ENCODE peak calls at places on chromosomes 1 and 21, in nine cellular contexts. W is left kidney; S is skeletal muscle cell; E is nephron progenitor cell; U is HEK293T; P is T-helper 2 cell; G is stimulated activated CD4-positive, alpha-beta T cell treated with anti-CD3 and anti-CD28 coated beads, TNF-alpha, amount 100 ng/mL, for 1 hour; C is A549; O is Right ventricle myocardium superior. A is an unnamed sample.

GRCh38 chr21:38645282-38645681 is 147.0 kb upstream of the ERG start:
- DNase-seq in W (no peak), S (peak), E (no peak), U (no peak), P (no peak), G (no peak), C (no peak), O (no peak), A (no peak)

GRCh38 chr1:110069302-110070281 is 880 bp downstream of the ALX3 start:
- DNase-seq in W (peak), S (no peak), E (peak), U (no peak), P (no peak), G (no peak), C (no peak), O (no peak), A (no peak)

GRCh38 chr1:1202831-1203560 is 3.4 kb downstream of the TNFRSF18 start:
- DNase-seq in W (peak), S (no peak), E (peak), U (no peak), P (no peak), G (no peak), C (no peak), O (peak), A (no peak)

GRCh38 chr1:24302209-24302611 is 16.9 kb upstream of the GRHL3 start:
- DNase-seq in W (no peak), S (no peak), E (no peak), U (no peak), P (no peak), G (no peak), C (no peak), O (no peak), A (no peak)

GRCh38 chr1:85617582-85618237 is 37.1 kb downstream of the CCN1 start:
- DNase-seq in W (no peak), S (peak), E (no peak), U (no peak), P (no peak), G (no peak), C (no peak), O (no peak), A (no peak)

GRCh38 chr1:223410036-223410435 is 16.8 kb downstream of the CCDC185 start:
- DNase-seq in W (no peak), S (no peak), E (no peak), U (no peak), P (no peak), G (no peak), C (no peak), O (no peak), A (no peak)

GRCh38 chr1:47323475-47324105 is 9.6 kb upstream of the STIL start:
- DNase-seq in W (no peak), S (no peak), E (no peak), U (no peak), P (no peak), G (no peak), C (peak), O (no peak), A (no peak)

GRCh38 chr1:93702828-93703183 is 21.2 kb upstream of the BCAR3 start:
- DNase-seq in W (no peak), S (no peak), E (no peak), U (no peak), P (no peak), G (no peak), C (peak), O (no peak), A (no peak)

GRCh38 chr1:113940365-113941244 is 11.5 kb downstream of the HIPK1 start:
- DNase-seq in W (peak), S (no peak), E (no peak), U (no peak), P (peak), G (no peak), C (no peak), O (no peak), A (peak)

GRCh38 chr1:95027046-95027445 is 45.7 kb downstream of the ALG14 start:
- DNase-seq in W (no peak), S (no peak), E (no peak), U (no peak), P (no peak), G (no peak), C (no peak), O (no peak), A (no peak)

GRCh38 chr1:235013512-235013911 is 115.1 kb downstream of the TOMM20 start:
- DNase-seq in W (no peak), S (no peak), E (no peak), U (no peak), P (no peak), G (no peak), C (no peak), O (no peak), A (no peak)

GRCh38 chr1:108561731-108562326 is 1.9 kb downstream of the EEIG2 start:
- DNase-seq in W (peak), S (no peak), E (peak), U (peak), P (peak), G (peak), C (peak), O (peak), A (peak)

GRCh38 chr1:43152866-43153265 is 19.2 kb downstream of the EBNA1BP2 start:
- DNase-seq in W (no peak), S (no peak), E (no peak), U (no peak), P (no peak), G (no peak), C (no peak), O (no peak), A (no peak)

GRCh38 chr1:224116131-224116530 is 2.2 kb downstream of the FBXO28 start:
- DNase-seq in W (peak), S (peak), E (no peak), U (peak), P (peak), G (no peak), C (peak), O (no peak), A (no peak)

GRCh38 chr1:163399976-163400375 is 78.2 kb downstream of the NUF2 start:
- DNase-seq in W (no peak), S (no peak), E (no peak), U (no peak), P (no peak), G (no peak), C (no peak), O (no peak), A (no peak)

GRCh38 chr21:41929248-41929647 is 24.6 kb downstream of the C2CD2 start:
- DNase-seq in W (no peak), S (no peak), E (no peak), U (no peak), P (no peak), G (no peak), C (no peak), O (no peak), A (no peak)

GRCh38 chr1:6419397-6419802 is 319 bp downstream of the HES2 start:
- DNase-seq in W (peak), S (no peak), E (peak), U (no peak), P (peak), G (no peak), C (peak), O (no peak), A (no peak)

GRCh38 chr1:35287807-35288640 is 19.5 kb downstream of the ZMYM4 start:
- DNase-seq in W (no peak), S (no peak), E (no peak), U (no peak), P (peak), G (no peak), C (no peak), O (no peak), A (no peak)

GRCh38 chr1:167107456-167107855 is 13.6 kb downstream of the STYXL2 start:
- DNase-seq in W (no peak), S (no peak), E (no peak), U (no peak), P (no peak), G (no peak), C (no peak), O (no peak), A (no peak)

GRCh38 chr1:3130268-3130667 is 61.3 kb downstream of the PRDM16 start:
- DNase-seq in W (no peak), S (no peak), E (no peak), U (no peak), P (no peak), G (no peak), C (no peak), O (no peak), A (no peak)

A was measured in naive thymus-derived CD8-positive, alpha-beta T cell.